ENCODE peak calls at places on chromosome 3, in six cellular contexts. H, S, E, O, Z and W are unnamed samples.

GRCh38 chr3:38916706-38917105 is 100.7 kb upstream of the SCN10A start:
- DNase-seq in Z (no peak), E (no peak), O (no peak), S (no peak), H (no peak), W (no peak)

GRCh38 chr3:147356909-147357733 is 49.2 kb downstream of the ZIC4 start:
- DNase-seq in S (no peak), O (no peak), E (no peak), Z (no peak), H (no peak), W (no peak)

GRCh38 chr3:151774910-151775309 is 39.0 kb upstream of the AADAC start:
- DNase-seq in S (no peak), O (no peak), Z (no peak), H (no peak), E (no peak), W (no peak)

GRCh38 chr3:144754076-144754783 is 782.6 kb downstream of the DIPK2A start:
- DNase-seq in H (no peak), O (no peak), Z (no peak), S (no peak), E (no peak), W (no peak)

GRCh38 chr3:139020868-139021234 is at the start of gene PRR23B:
- DNase-seq in Z (no peak), S (no peak), O (no peak), E (no peak), H (no peak), W (no peak)

GRCh38 chr3:160129459-160130061 is 95.7 kb upstream of the C3orf80 start:
- DNase-seq in O (peak; percentile 82), S (peak; percentile 98), Z (peak; percentile 77), H (no peak), E (no peak), W (no peak)

GRCh38 chr3:122245513-122246174 is 62.2 kb downstream of the CASR start:
- DNase-seq in O (no peak), H (no peak), Z (no peak), E (no peak), S (peak; percentile 18), W (no peak)

GRCh38 chr3:167978486-167978885 is 117.2 kb downstream of the GOLIM4 start:
- DNase-seq in Z (no peak), H (no peak), E (no peak), O (no peak), S (no peak), W (no peak)

GRCh38 chr3:37899711-37900306 is 38.1 kb downstream of the CTDSPL start:
- DNase-seq in S (no peak), H (no peak), Z (no peak), O (no peak), E (no peak), W (no peak)

GRCh38 chr3:17579289-17580031 is 163.0 kb downstream of the TBC1D5 start:
- DNase-seq in O (no peak), E (no peak), H (no peak), Z (no peak), S (peak; percentile 71), W (no peak)

GRCh38 chr3:11185564-11186317 is 31.4 kb downstream of the HRH1 start:
- DNase-seq in O (peak; percentile 63), S (peak; percentile 99), H (peak; percentile 72), E (peak; percentile 91), Z (peak; percentile 84), W (peak; percentile 67)

GRCh38 chr3:176075491-176075890 is 1121.8 kb downstream of the TBL1XR1 start:
- DNase-seq in Z (no peak), O (no peak), E (no peak), S (no peak), H (no peak), W (no peak)

GRCh38 chr3:124557433-124558232 is 172.6 kb upstream of the UMPS start:
- DNase-seq in O (no peak), Z (peak; percentile 39), S (peak; percentile 26), E (no peak), H (no peak), W (peak; percentile 33)

GRCh38 chr3:31275038-31275562 is 257.6 kb upstream of the STT3B start:
- DNase-seq in E (peak; percentile 28), O (peak; percentile 7), H (no peak), S (peak; percentile 42), Z (peak; percentile 83), W (no peak)

GRCh38 chr3:8879347-8879944 is 83.8 kb downstream of the RAD18 start:
- DNase-seq in H (no peak), E (no peak), S (no peak), O (no peak), Z (no peak), W (no peak)

GRCh38 chr3:129442486-129442885 is 2.5 kb downstream of the IFT122 start:
- DNase-seq in E (no peak), H (no peak), S (no peak), O (no peak), Z (no peak), W (no peak)

GRCh38 chr3:129441215-129441614 is 1.2 kb downstream of the IFT122 start:
- DNase-seq in O (no peak), S (no peak), Z (no peak), H (no peak), E (no peak), W (no peak)

GRCh38 chr3:129442947-129443346 is 2.9 kb downstream of the IFT122 start:
- DNase-seq in H (no peak), Z (no peak), E (no peak), O (no peak), S (no peak), W (no peak)

GRCh38 chr3:129440648-129441190 is 695 bp downstream of the IFT122 start:
- DNase-seq in Z (no peak), O (no peak), E (no peak), S (peak; percentile 65), H (no peak), W (no peak)

DNA sequence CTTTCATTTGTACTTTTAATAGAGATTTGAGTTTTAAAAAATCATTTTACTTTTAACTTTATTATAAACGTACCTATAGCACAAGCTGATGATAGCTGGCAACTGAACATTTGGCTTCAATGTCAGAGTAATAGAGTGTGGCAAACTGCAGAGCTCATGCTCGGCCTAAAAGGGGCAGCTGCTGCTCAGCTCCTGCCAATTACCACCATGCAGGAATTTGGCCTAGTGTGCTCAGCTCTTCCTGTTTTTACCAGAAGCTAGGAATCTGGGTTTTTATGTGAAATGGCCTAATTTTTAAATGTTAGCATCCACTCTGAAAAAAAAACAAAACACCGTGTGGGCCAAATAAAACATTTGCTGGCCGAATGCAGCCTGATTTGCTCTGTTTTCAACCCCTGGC is 1.8 kb downstream of the IFT122 start:
- DNase-seq in Z (no peak), O (no peak), H (no peak), E (peak; percentile 32), S (peak; percentile 71), W (no peak)
- H3K4me3 ChIP-seq in Z (no peak overlapping the region), O (no peak overlapping the region), H (peak overlapping the region; percentile 88), E (no peak overlapping the region), S (peak overlapping the region; percentile 27), W (peak overlapping the region; percentile 71)

DNA sequence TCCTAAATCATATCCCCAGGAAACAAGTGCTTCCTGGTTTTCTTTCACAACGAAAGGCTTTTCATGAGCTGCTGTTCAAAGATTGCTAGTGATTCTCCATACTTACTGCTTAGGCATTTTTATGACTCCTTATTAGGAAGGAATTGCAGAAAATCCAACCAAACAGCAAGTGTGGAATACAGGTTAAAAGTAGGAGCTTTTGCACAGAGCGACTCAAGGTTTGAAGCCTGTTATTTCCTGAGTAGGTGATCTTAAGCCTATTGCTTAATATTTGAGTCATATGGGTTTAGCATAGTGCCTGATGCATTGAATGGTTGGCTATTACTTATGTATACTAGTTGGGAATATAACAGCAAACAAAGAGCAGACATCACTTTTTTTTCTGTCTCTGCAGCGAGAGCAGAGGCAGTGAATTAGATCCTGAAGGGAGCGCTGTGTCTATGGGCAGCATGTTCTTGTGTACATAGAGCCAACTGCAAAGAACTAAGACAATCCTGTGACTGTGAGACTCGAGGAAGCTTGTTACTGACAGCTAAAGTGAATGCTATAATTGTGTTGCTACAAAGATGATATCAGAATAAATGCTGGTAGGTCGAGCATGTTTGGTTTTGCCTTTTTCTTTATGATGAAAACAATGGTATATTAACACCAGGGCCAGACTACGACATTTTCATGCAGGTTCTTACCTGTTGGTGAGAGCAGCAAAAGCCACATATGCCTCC is 6.3 kb downstream of the TM4SF1 start:
- DNase-seq in E (no peak), Z (peak; percentile 79), O (no peak), H (no peak), S (no peak), W (no peak)
- H3K4me3 ChIP-seq in E (no peak overlapping the region), Z (peak overlapping the region; percentile 17), O (no peak overlapping the region), H (peak overlapping the region; percentile 69), S (no peak overlapping the region), W (no peak overlapping the region)

GRCh38 chr3:51703776-51704510 is 2.9 kb upstream of the GRM2 start:
- DNase-seq in H (peak; percentile 9), O (no peak), S (no peak), E (no peak), Z (no peak), W (no peak)

GRCh38 chr3:51702156-51702555 is 4.7 kb upstream of the GRM2 start:
- DNase-seq in E (no peak), H (no peak), Z (no peak), O (no peak), S (no peak), W (no peak)

GRCh38 chr3:51705276-51706020 is 1.4 kb upstream of the GRM2 start:
- DNase-seq in S (no peak), E (no peak), Z (no peak), H (peak; percentile 5), O (no peak), W (peak; percentile 1)

GRCh38 chr3:51704511-51704950 is 2.3 kb upstream of the GRM2 start:
- DNase-seq in Z (no peak), H (peak; percentile 5), S (no peak), E (no peak), O (no peak), W (no peak)

DNA sequence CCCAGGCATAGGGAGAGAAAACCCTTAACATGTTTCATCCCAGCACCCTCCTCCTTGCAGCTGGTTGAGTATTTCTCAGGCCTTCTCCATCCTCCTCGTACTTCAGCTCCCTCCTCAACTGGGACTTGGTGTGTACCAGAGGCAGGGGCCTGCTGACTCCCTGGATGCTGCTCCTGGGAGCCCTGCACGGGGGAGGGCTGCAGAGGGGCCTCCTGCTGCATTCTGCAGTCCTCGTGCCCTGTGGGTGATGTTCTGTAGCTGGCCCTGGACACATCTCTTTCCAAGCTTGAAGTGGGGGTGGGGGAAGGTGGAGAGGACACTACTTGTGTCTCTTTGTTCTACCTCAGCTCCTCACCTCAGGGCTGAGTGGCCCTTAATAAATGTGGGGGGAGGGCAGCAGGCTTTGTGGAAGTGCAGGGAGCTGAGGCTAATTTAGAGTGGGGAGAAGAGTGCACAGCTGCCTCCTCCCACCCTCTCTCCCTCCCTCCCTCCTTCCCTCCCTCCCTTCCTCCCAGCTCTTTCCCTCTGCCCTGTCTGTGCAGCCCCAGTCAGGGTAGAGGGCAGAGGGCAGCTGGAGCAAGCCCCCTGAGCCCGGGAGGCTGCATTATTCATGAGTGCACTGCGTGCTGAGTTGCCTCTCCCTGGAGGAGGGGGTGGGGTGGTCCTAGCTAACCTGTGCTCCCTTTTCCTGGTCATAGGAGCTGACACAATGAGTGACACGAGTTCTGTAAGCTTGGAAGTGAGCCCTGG is 3.7 kb upstream of the GRM2 start:
- DNase-seq in Z (no peak), O (no peak), S (no peak), H (no peak), E (no peak), W (no peak)
- H3K4me3 ChIP-seq in Z (no peak overlapping the region), O (no peak overlapping the region), S (no peak overlapping the region), H (no peak overlapping the region), E (no peak overlapping the region), W (no peak overlapping the region)

DNA sequence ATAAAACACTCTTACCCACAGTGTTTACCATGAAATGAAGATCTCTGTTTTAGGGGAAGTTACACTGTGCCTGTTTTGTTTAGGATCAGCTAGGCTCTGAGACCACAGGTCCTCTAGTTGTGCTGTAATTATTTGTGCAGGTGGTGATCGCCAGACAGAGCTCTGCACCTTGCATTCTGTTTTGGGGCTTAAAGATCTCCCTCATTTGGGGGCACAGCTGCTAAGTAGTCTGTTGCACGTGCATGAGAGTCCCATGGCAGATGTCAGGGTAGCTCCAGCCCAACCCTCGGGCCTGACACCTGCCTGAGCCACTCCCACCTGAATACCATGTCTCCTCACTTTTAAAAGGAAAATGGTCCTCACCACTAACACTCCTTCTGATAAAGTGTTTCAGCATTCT is 12.4 kb downstream of the C3orf20 start:
- DNase-seq in H (no peak), Z (no peak), S (no peak), O (no peak), E (no peak), W (no peak)
- H3K4me3 ChIP-seq in H (no peak overlapping the region), Z (no peak overlapping the region), S (no peak overlapping the region), O (no peak overlapping the region), E (no peak overlapping the region), W (no peak overlapping the region)